ENCODE peak calls at places on chromosomes 5 and 9, in seven cellular contexts. F, G, I, L, P, B and K are unnamed samples.

GRCh38 chr5:56951131-56951945 is 585 bp downstream of the MIER3 start:
- DNase-seq in L (peak; percentile 55), G (no peak), I (no peak), B (peak; percentile 65), P (peak; percentile 50), F (peak; percentile 82), K (no peak)

GRCh38 chr9:114046876-114047275 is 31.2 kb downstream of the AMBP start:
- DNase-seq in G (peak; percentile 33), B (no peak), I (no peak), F (no peak), P (no peak), L (peak; percentile 23), K (no peak)

GRCh38 chr9:15403155-15403554 is 19.5 kb upstream of the SNAPC3 start:
- DNase-seq in B (peak; percentile 55), I (no peak), P (no peak), F (peak; percentile 42), G (peak; percentile 12), L (peak; percentile 8), K (no peak)

GRCh38 chr5:132704875-132705274 is 31.1 kb downstream of the IL4 start:
- DNase-seq in B (no peak), F (no peak), P (no peak), I (no peak), L (peak; percentile 66), G (peak; percentile 56), K (no peak)

GRCh38 chr9:93194584-93194983 is 10.6 kb downstream of the WNK2 start:
- DNase-seq in L (no peak), I (no peak), F (no peak), P (no peak), B (no peak), G (no peak), K (no peak)

GRCh38 chr9:134179918-134180785 is 15.8 kb upstream of the RNU6ATAC start:
- DNase-seq in L (no peak), P (peak; percentile 43), F (peak; percentile 28), B (no peak), G (no peak), I (no peak), K (no peak)

GRCh38 chr5:132670218-132670617 is 3.6 kb upstream of the IL4 start:
- DNase-seq in L (no peak), I (no peak), P (no peak), F (no peak), B (no peak), G (no peak), K (no peak)

GRCh38 chr9:93116049-93116961 is 17.7 kb downstream of the NINJ1 start:
- DNase-seq in L (peak; percentile 73), B (no peak), P (peak; percentile 82), G (no peak), I (no peak), F (no peak), K (no peak)

GRCh38 chr5:95641803-95642220 is 4.8 kb upstream of the RFESD start:
- DNase-seq in I (no peak), F (no peak), L (peak; percentile 41), B (no peak), P (no peak), G (no peak), K (no peak)

GRCh38 chr5:126235628-126236027 is 187.6 kb upstream of the GRAMD2B start:
- DNase-seq in F (no peak), B (no peak), G (no peak), I (no peak), P (no peak), L (no peak), K (no peak)

GRCh38 chr5:10461904-10462542 is 20.3 kb downstream of the ROPN1L start:
- DNase-seq in P (no peak), L (no peak), G (no peak), I (no peak), F (no peak), B (no peak), K (no peak)

GRCh38 chr5:132777209-132778069 is at the start of gene SEPTIN8:
- DNase-seq in L (peak; percentile 76), G (peak; percentile 42), F (peak; percentile 90), I (no peak), B (peak; percentile 79), P (peak; percentile 63), K (peak; percentile 20)

GRCh38 chr9:113963017-113963620 is 87.0 kb downstream of the ZNF618 start:
- DNase-seq in P (no peak), B (peak; percentile 59), G (peak; percentile 47), I (no peak), L (peak; percentile 75), F (peak; percentile 48), K (no peak)

GRCh38 chr5:16567365-16567764 is 49.4 kb downstream of the RETREG1 start:
- DNase-seq in P (no peak), F (no peak), L (no peak), G (no peak), B (no peak), I (no peak), K (no peak)

GRCh38 chr5:16572289-16573015 is 44.3 kb downstream of the RETREG1 start:
- DNase-seq in F (no peak), L (no peak), G (no peak), I (no peak), P (no peak), B (no peak), K (no peak)

GRCh38 chr5:16565118-16565517 is 51.7 kb downstream of the RETREG1 start:
- DNase-seq in P (no peak), L (no peak), I (no peak), G (no peak), F (no peak), B (no peak), K (no peak)

GRCh38 chr5:16570121-16570815 is 46.5 kb downstream of the RETREG1 start:
- DNase-seq in B (no peak), F (peak; percentile 18), G (peak; percentile 36), P (no peak), I (no peak), L (peak; percentile 76), K (no peak)

GRCh38 chr5:16568875-16569580 is 47.8 kb downstream of the RETREG1 start:
- DNase-seq in I (no peak), F (peak; percentile 80), G (no peak), P (no peak), L (no peak), B (no peak), K (no peak)
- H3K4me1 ChIP-seq in I (peaks cover 6% of the 10 kb centered on the region), F (no peaks in the 10 kb centered on the region), G (peaks cover under 1% of the 10 kb centered on the region), P (no peaks in the 10 kb centered on the region), L (peaks cover 22% of the 10 kb centered on the region), B (no peaks in the 10 kb centered on the region), K (no peaks in the 10 kb centered on the region)

GRCh38 chr5:15255601-15256000 is 244.4 kb upstream of the FBXL7 start:
- DNase-seq in L (no peak), G (no peak), P (no peak), F (no peak), I (no peak), B (no peak), K (no peak)

GRCh38 chr5:15261279-15261668 is 238.7 kb upstream of the FBXL7 start:
- DNase-seq in B (no peak), L (no peak), G (no peak), I (no peak), F (no peak), P (no peak), K (no peak)

GRCh38 chr5:15263942-15264341 is 236.0 kb upstream of the FBXL7 start:
- DNase-seq in P (no peak), B (no peak), I (no peak), F (no peak), L (no peak), G (no peak), K (no peak)

GRCh38 chr5:15263406-15263805 is 236.6 kb upstream of the FBXL7 start:
- DNase-seq in G (no peak), F (no peak), L (no peak), B (no peak), P (no peak), I (no peak), K (no peak)

GRCh38 chr5:15260347-15261278 is 239.4 kb upstream of the FBXL7 start:
- DNase-seq in P (no peak), G (no peak), B (no peak), F (no peak), I (no peak), L (peak; percentile 53), K (no peak)
- H3K4me3 ChIP-seq in P (no peak overlapping the region), G (no peak overlapping the region), B (no peak overlapping the region), F (no peak overlapping the region), I (no peak overlapping the region), L (peak overlapping the region; percentile 30), K (no peak overlapping the region)

GRCh38 chr9:136336156-136336860 is 9.0 kb downstream of the GPSM1 start:
- DNase-seq in L (peak; percentile 46), F (no peak), B (no peak), G (no peak), P (no peak), I (no peak), K (no peak)

GRCh38 chr9:136338511-136338910 is 11.2 kb downstream of the GPSM1 start:
- DNase-seq in I (no peak), B (no peak), F (no peak), P (no peak), G (no peak), L (no peak), K (no peak)

GRCh38 chr9:136337416-136338395 is 10.4 kb downstream of the GPSM1 start:
- DNase-seq in G (no peak), P (no peak), F (no peak), L (no peak), B (no peak), I (no peak), K (no peak)

GRCh38 chr9:136335296-136336155 is 8.2 kb downstream of the GPSM1 start:
- DNase-seq in G (no peak), L (no peak), P (no peak), F (no peak), B (no peak), I (no peak), K (no peak)

DNA sequence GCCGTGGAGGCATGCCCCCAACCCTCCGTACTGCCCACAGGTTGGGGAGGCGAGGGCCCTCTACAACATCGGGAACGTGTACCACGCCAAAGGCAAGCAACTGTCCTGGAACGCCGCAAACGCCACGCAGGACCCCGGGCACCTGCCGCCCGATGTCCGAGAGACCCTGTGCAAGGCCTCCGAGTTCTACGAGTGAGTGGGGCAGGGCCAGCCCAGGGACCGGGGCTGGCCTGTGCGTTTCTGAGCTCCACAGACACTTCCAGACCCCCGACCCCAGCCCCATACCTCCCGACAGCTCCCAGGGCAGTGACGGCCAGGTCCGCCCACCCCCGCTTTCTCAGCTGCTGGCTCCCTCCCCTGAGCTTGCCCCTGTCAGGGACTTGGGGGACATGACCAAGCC is 9.5 kb downstream of the GPSM1 start:
- DNase-seq in B (no peak), L (no peak), P (no peak), I (no peak), F (no peak), G (no peak), K (no peak)
- H3K36me3 ChIP-seq in B (peaks cover 6% of the 10 kb centered on the region), L (no peaks in the 10 kb centered on the region), P (no peaks in the 10 kb centered on the region), I (no peaks in the 10 kb centered on the region), F (no peaks in the 10 kb centered on the region), G (no peaks in the 10 kb centered on the region), K (no peaks in the 10 kb centered on the region)

GRCh38 chr9:75089369-75089766 is 1.1 kb downstream of the OSTF1 start:
- DNase-seq in L (no peak), I (no peak), B (no peak), F (no peak), P (no peak), G (no peak), K (no peak)
- H3K4me1 ChIP-seq in L (peaks cover 21% of the 10 kb centered on the region), I (peaks cover 62% of the 10 kb centered on the region), B (peaks cover 13% of the 10 kb centered on the region), F (peaks cover 4% of the 10 kb centered on the region), P (peaks cover 10% of the 10 kb centered on the region), G (peaks cover 5% of the 10 kb centered on the region), K (peaks cover 54% of the 10 kb centered on the region)

GRCh38 chr9:86279839-86280238 is 2.5 kb downstream of the ISCA1 start:
- DNase-seq in B (no peak), L (no peak), G (no peak), F (no peak), I (no peak), P (no peak), K (no peak)
- H3K4me3 ChIP-seq in B (no peak overlapping the region), L (no peak overlapping the region), G (no peak overlapping the region), F (no peak overlapping the region), I (no peak overlapping the region), P (no peak overlapping the region), K (no peak overlapping the region)